ENCODE peak calls at places on chromosomes 12 and 14, in five cellular contexts. One of them, this sample, is unnamed. For H3K36me3, the result is how much of the 10 kb centered on the place peaks cover.

GRCh38 chr14:69346710-69347109 is 51.4 kb downstream of the ERH start:
- DNase-seq in ovary: no peak
- DNase-seq in small intestine: peak
- DNase-seq in SK-N-SH: peak
- DNase-seq in endodermal cell: peak
- DNase-seq in this sample: peak

GRCh38 chr14:105737504-105738246 is 211.3 kb downstream of the TMEM121 start:
- DNase-seq in ovary: no peak
- DNase-seq in small intestine: no peak
- DNase-seq in SK-N-SH: no peak
- DNase-seq in endodermal cell: no peak
- DNase-seq in this sample: no peak

GRCh38 chr14:54291491-54292191 is 105.2 kb upstream of the CDKN3 start:
- DNase-seq in ovary: no peak
- DNase-seq in small intestine: no peak
- DNase-seq in SK-N-SH: no peak
- DNase-seq in endodermal cell: peak
- DNase-seq in this sample: peak

GRCh38 chr12:52120951-52121847 is 41.7 kb downstream of the SMIM41 start:
- DNase-seq in ovary: no peak
- DNase-seq in small intestine: no peak
- DNase-seq in SK-N-SH: peak
- DNase-seq in endodermal cell: no peak
- DNase-seq in this sample: no peak

GRCh38 chr14:99512571-99513182 is 31.5 kb downstream of the CCNK start:
- DNase-seq in ovary: no peak
- DNase-seq in small intestine: no peak
- DNase-seq in SK-N-SH: peak
- DNase-seq in endodermal cell: no peak
- DNase-seq in this sample: no peak

GRCh38 chr12:108582981-108583770 is 14.7 kb downstream of the TMEM119 start:
- DNase-seq in ovary: no peak
- DNase-seq in small intestine: no peak
- DNase-seq in SK-N-SH: no peak
- DNase-seq in endodermal cell: no peak
- DNase-seq in this sample: no peak

GRCh38 chr12:54593135-54593534 is 4.7 kb upstream of the PPP1R1A start:
- DNase-seq in ovary: no peak
- DNase-seq in small intestine: no peak
- DNase-seq in SK-N-SH: no peak
- DNase-seq in endodermal cell: no peak
- DNase-seq in this sample: no peak

GRCh38 chr12:101697930-101698781 is 716 bp downstream of the CHPT1 start:
- DNase-seq in ovary: peak
- DNase-seq in small intestine: peak
- DNase-seq in SK-N-SH: no peak
- DNase-seq in endodermal cell: peak
- DNase-seq in this sample: peak

GRCh38 chr14:91113829-91114078 is at the start of gene DGLUCY:
- DNase-seq in ovary: peak
- DNase-seq in small intestine: peak
- DNase-seq in SK-N-SH: peak
- DNase-seq in endodermal cell: no peak
- DNase-seq in this sample: peak

GRCh38 chr12:24902521-24903304 is 46.2 kb downstream of the BCAT1 start:
- DNase-seq in ovary: no peak
- DNase-seq in small intestine: no peak
- DNase-seq in SK-N-SH: no peak
- DNase-seq in endodermal cell: peak
- DNase-seq in this sample: peak

GRCh38 chr12:47938093-47938492 is 25.3 kb upstream of the TMEM106C start:
- DNase-seq in ovary: no peak
- DNase-seq in small intestine: no peak
- DNase-seq in SK-N-SH: no peak
- DNase-seq in endodermal cell: peak
- DNase-seq in this sample: peak

GRCh38 chr12:122336015-122336946 is 70.0 kb upstream of the VPS33A start:
- DNase-seq in ovary: no peak
- DNase-seq in small intestine: peak
- DNase-seq in SK-N-SH: peak
- DNase-seq in endodermal cell: peak
- DNase-seq in this sample: peak

GRCh38 chr12:57533108-57533507 is 10.5 kb downstream of the MBD6 start:
- DNase-seq in ovary: no peak
- DNase-seq in small intestine: no peak
- DNase-seq in SK-N-SH: no peak
- DNase-seq in endodermal cell: no peak
- DNase-seq in this sample: no peak
- H3K36me3 ChIP-seq in ovary: under half
- H3K36me3 ChIP-seq in small intestine: under half
- H3K36me3 ChIP-seq in SK-N-SH: half or more
- H3K36me3 ChIP-seq in endodermal cell: half or more
- H3K36me3 ChIP-seq in this sample: half or more

GRCh38 chr14:90040411-90040810 is 21.4 kb upstream of the KCNK13 start:
- DNase-seq in ovary: no peak
- DNase-seq in small intestine: no peak
- DNase-seq in SK-N-SH: no peak
- DNase-seq in endodermal cell: no peak
- DNase-seq in this sample: no peak
- H3K36me3 ChIP-seq in ovary: under half
- H3K36me3 ChIP-seq in small intestine: under half
- H3K36me3 ChIP-seq in SK-N-SH: under half
- H3K36me3 ChIP-seq in endodermal cell: half or more
- H3K36me3 ChIP-seq in this sample: under half

GRCh38 chr12:6653987-6654386 is 6.8 kb upstream of the ACRBP start:
- DNase-seq in ovary: no peak
- DNase-seq in small intestine: no peak
- DNase-seq in SK-N-SH: no peak
- DNase-seq in endodermal cell: no peak
- DNase-seq in this sample: no peak

GRCh38 chr12:6650832-6651231 is 3.6 kb upstream of the ACRBP start:
- DNase-seq in ovary: no peak
- DNase-seq in small intestine: no peak
- DNase-seq in SK-N-SH: no peak
- DNase-seq in endodermal cell: no peak
- DNase-seq in this sample: no peak

GRCh38 chr12:6652391-6652790 is 5.2 kb upstream of the ACRBP start:
- DNase-seq in ovary: no peak
- DNase-seq in small intestine: no peak
- DNase-seq in SK-N-SH: no peak
- DNase-seq in endodermal cell: no peak
- DNase-seq in this sample: no peak

GRCh38 chr12:6653342-6653741 is 6.1 kb upstream of the ACRBP start:
- DNase-seq in ovary: no peak
- DNase-seq in small intestine: no peak
- DNase-seq in SK-N-SH: no peak
- DNase-seq in endodermal cell: no peak
- DNase-seq in this sample: no peak
- H3K36me3 ChIP-seq in ovary: under half
- H3K36me3 ChIP-seq in small intestine: under half
- H3K36me3 ChIP-seq in SK-N-SH: under half
- H3K36me3 ChIP-seq in endodermal cell: half or more
- H3K36me3 ChIP-seq in this sample: under half

DNA sequence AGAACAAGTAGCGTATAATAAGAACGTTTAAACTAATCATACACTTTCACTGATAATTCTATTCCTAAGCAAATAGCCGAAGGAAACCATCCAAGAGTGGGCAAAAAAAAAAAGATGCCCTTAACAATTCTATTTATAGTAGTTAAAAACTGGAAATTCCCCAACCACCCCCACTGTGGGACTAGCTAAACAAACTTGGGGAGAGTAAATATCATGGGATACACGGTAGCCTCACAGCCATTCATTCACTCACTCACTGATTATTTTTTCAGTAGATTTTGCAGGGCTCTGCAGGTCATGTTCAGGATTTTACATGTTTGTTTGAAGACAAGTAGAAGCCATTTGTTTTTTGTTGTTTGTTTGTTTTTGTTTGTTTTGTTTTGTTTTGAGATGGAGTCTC is 197.0 kb downstream of the ETV6 start:
- DNase-seq in ovary: no peak
- DNase-seq in small intestine: no peak
- DNase-seq in SK-N-SH: no peak
- DNase-seq in endodermal cell: no peak
- DNase-seq in this sample: no peak
- H3K36me3 ChIP-seq in ovary: under half
- H3K36me3 ChIP-seq in small intestine: under half
- H3K36me3 ChIP-seq in SK-N-SH: under half
- H3K36me3 ChIP-seq in endodermal cell: under half
- H3K36me3 ChIP-seq in this sample: under half

GRCh38 chr12:49040364-49040855 is 20.2 kb downstream of the KMT2D start:
- DNase-seq in ovary: no peak
- DNase-seq in small intestine: no peak
- DNase-seq in SK-N-SH: no peak
- DNase-seq in endodermal cell: no peak
- DNase-seq in this sample: no peak
- H3K36me3 ChIP-seq in ovary: under half
- H3K36me3 ChIP-seq in small intestine: under half
- H3K36me3 ChIP-seq in SK-N-SH: half or more
- H3K36me3 ChIP-seq in endodermal cell: half or more
- H3K36me3 ChIP-seq in this sample: half or more

GRCh38 chr12:880656-881055 is 68.8 kb downstream of the RAD52 start:
- DNase-seq in ovary: no peak
- DNase-seq in small intestine: no peak
- DNase-seq in SK-N-SH: no peak
- DNase-seq in endodermal cell: no peak
- DNase-seq in this sample: no peak
- H3K36me3 ChIP-seq in ovary: under half
- H3K36me3 ChIP-seq in small intestine: under half
- H3K36me3 ChIP-seq in SK-N-SH: half or more
- H3K36me3 ChIP-seq in endodermal cell: half or more
- H3K36me3 ChIP-seq in this sample: half or more

DNA sequence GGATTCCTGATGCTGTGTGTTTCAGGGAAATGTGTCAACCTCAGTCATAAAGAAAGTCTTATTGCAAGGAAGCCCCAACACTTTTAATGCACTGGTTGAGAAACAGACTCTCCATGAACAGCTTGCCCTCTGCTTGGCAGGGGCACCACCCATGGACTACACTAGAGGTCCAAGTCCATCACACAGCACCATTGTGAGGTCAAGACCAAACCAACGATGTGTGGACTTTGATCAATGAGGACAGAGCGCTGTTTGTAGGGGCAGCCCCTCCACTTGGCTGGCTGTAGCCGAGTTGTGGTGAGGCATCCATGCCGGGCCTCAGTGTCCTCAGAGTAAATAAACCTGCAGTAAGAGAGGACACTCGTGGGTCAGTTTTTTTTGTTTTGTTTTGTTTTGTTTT is 29.8 kb downstream of the ZFYVE21 start:
- DNase-seq in ovary: no peak
- DNase-seq in small intestine: peak
- DNase-seq in SK-N-SH: no peak
- DNase-seq in endodermal cell: peak
- DNase-seq in this sample: no peak
- H3K36me3 ChIP-seq in ovary: under half
- H3K36me3 ChIP-seq in small intestine: under half
- H3K36me3 ChIP-seq in SK-N-SH: under half
- H3K36me3 ChIP-seq in endodermal cell: under half
- H3K36me3 ChIP-seq in this sample: half or more

DNA sequence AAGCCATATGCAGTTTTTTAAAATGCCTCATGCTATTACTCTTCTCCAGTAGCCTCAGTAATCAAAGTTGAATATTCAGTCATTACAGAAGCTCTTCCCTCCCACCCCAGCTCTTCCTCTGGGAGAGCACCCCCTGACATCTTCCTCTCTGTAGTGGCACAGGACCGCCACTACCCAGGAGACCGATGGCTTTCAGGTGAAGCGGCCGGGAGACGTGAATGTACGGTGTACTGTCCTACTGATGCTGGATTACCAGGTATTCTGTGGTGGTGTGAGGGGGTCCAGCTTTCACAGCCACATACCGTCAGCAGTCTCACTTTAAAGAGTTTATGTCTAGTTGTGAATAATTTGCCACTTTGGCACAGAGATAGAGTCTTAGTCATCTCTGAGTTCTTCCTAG is 4.6 kb downstream of the SMARCD1 start:
- DNase-seq in ovary: no peak
- DNase-seq in small intestine: no peak
- DNase-seq in SK-N-SH: no peak
- DNase-seq in endodermal cell: no peak
- DNase-seq in this sample: no peak
- H3K36me3 ChIP-seq in ovary: under half
- H3K36me3 ChIP-seq in small intestine: under half
- H3K36me3 ChIP-seq in SK-N-SH: half or more
- H3K36me3 ChIP-seq in endodermal cell: half or more
- H3K36me3 ChIP-seq in this sample: half or more

DNA sequence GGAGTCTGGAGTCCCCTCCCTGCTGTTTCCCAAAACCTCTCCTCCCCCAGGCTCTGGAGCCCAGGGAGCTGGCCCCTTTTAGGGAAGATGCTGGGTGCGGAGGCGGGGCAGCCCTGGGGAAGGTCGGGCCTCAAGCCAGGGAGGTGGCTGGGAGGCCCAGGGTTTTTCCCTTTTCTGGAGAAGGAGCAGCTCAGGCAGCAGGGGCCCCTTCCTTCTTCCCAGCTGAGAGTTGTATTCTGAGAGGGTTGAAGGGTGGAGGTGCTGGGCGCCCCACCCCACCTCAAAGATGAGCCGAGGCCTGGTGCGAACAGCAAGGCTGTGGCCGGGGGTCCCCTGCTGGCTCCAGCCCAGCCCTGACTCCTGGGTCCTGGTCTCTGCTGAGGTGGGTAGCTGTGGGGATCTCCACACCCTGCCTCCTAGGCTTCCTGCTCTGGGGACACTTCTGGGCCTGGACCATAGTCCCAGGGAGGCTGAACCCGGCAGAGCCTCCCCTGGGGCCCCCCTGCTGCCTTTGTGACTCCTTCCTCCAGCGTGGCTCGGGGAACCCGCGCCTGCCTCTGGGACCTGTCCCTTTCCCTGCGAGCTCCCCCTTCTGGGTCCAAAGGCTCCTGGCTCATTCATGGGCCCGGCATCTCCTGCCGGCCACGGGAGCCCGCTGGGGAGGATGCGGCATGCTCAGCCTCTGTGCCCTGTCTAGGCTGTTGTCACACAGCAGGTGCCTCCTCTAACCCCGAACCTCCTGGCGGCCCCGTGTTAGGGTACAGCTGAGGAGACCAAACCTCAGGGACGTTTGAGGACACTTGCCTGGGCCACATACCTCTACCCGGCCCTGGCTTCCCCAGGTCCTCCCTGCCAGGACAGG is 4.4 kb downstream of the TRMT61A start:
- DNase-seq in ovary: no peak
- DNase-seq in small intestine: no peak
- DNase-seq in SK-N-SH: no peak
- DNase-seq in endodermal cell: no peak
- DNase-seq in this sample: no peak
- H3K36me3 ChIP-seq in ovary: under half
- H3K36me3 ChIP-seq in small intestine: under half
- H3K36me3 ChIP-seq in SK-N-SH: under half
- H3K36me3 ChIP-seq in endodermal cell: under half
- H3K36me3 ChIP-seq in this sample: under half